ENCODE peak calls at places on chromosomes 13 and 19, in four cellular contexts. D is right lobe of liver, Y is small intestine, L is IMR-90. R is an unnamed sample. For H3K4me1, the result is how much of the 10 kb centered on the place peaks cover.

GRCh38 chr13:84896128-84896527 is 903.1 kb downstream of the SLITRK6 start:
- DNase-seq in D (no peak), Y (peak), L (peak), R (peak)

GRCh38 chr13:98370806-98371553 is 193.9 kb upstream of the RNF113B start:
- DNase-seq in D (no peak), Y (no peak), L (peak), R (no peak)

GRCh38 chr13:33644607-33645543 is 173.1 kb upstream of the RFC3 start:
- DNase-seq in D (no peak), Y (no peak), L (peak), R (no peak)

GRCh38 chr19:1360818-1361461 is 22.8 kb upstream of the NDUFS7 start:
- DNase-seq in D (no peak), Y (no peak), L (peak), R (no peak)

GRCh38 chr19:47430041-47430802 is 10.9 kb upstream of the MEIS3 start:
- DNase-seq in D (no peak), Y (peak), L (peak), R (no peak)

GRCh38 chr13:110361365-110361911 is 54.4 kb downstream of the COL4A2 start:
- DNase-seq in D (no peak), Y (no peak), L (peak), R (no peak)

GRCh38 chr19:13557756-13558398 is 51.6 kb upstream of the CACNA1A start:
- DNase-seq in D (no peak), Y (peak), L (no peak), R (no peak)

GRCh38 chr19:13339869-13340268 is 166.4 kb downstream of the CACNA1A start:
- DNase-seq in D (no peak), Y (no peak), L (no peak), R (peak)

GRCh38 chr13:32587014-32587773 is 942 bp downstream of the PDS5B start:
- DNase-seq in D (peak), Y (peak), L (peak), R (peak)

GRCh38 chr19:33396701-33397535 is 23.4 kb downstream of the CEBPG start:
- DNase-seq in D (peak), Y (no peak), L (no peak), R (no peak)

GRCh38 chr19:11233073-11233472 is 6.3 kb upstream of the ANGPTL8 start:
- DNase-seq in D (no peak), Y (no peak), L (no peak), R (no peak)

GRCh38 chr13:110714798-110715394 is 1.4 kb downstream of the ING1 start:
- DNase-seq in D (peak), Y (no peak), L (peak), R (no peak)

GRCh38 chr19:12840091-12841079 is 2.1 kb downstream of the MAST1 start:
- DNase-seq in D (no peak), Y (peak), L (peak), R (peak)

DNA sequence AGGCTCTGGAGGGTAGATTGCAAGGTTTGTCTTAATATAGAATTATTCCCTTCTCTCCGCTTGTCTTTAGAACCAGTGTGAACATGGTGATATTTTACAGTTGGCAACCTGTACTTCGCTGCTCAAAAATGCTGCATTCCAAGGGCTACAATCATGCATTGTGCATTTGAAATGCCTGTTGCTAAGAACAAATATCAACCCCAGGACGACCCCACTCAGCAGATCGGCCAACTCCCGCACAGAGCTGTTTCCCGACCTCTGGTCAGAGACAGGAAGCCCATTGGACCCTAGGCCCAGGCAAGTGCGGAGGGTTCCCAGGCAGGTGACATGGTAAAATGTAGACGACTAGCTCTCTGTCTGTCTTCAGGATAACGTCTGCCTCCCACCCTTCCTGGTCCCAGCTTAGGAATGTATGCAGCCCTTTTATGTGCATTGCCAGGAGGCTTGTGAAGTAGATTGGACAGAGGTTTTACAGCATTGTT is 263.5 kb downstream of the FOXO1 start:
- DNase-seq in D (no peak), Y (peak), L (peak), R (peak)
- H3K4me1 ChIP-seq in D (under half), Y (under half), L (under half), R (half or more)

GRCh38 chr19:29880498-29881081 is 61.4 kb upstream of the URI1 start:
- DNase-seq in D (no peak), Y (no peak), L (no peak), R (no peak)

GRCh38 chr19:29882719-29883105 is 59.3 kb upstream of the URI1 start:
- DNase-seq in D (no peak), Y (no peak), L (no peak), R (no peak)

GRCh38 chr19:29879655-29879974 is 62.4 kb upstream of the URI1 start:
- DNase-seq in D (no peak), Y (no peak), L (no peak), R (no peak)

GRCh38 chr19:29878973-29879654 is 62.9 kb upstream of the URI1 start:
- DNase-seq in D (no peak), Y (no peak), L (peak), R (peak)

GRCh38 chr19:29881386-29881785 is 60.7 kb upstream of the URI1 start:
- DNase-seq in D (no peak), Y (no peak), L (peak), R (no peak)
- H3K4me1 ChIP-seq in D (under half), Y (under half), L (under half), R (under half)

DNA sequence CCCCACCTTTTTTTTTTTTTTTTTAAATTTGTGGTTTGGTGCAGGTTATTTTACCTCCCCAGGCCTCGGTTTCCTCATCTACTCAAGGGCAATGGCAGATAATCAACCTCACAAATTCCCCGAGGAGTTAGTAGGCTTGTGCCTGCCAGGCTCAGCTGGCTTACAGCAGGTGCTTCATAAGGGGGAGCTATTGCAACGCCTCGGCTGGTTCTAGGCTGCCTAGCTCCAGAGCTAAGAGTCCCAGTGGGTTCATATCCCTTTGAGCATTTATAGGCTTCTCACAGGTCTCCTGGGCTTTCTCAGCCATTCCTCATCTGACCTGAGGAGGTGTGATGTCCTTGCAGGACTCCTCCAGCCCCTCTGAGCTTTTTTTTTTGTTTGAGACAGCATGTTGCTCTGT is 10.6 kb downstream of the BCKDHA start:
- DNase-seq in D (no peak), Y (peak), L (no peak), R (no peak)
- H3K4me1 ChIP-seq in D (under half), Y (under half), L (under half), R (under half)

GRCh38 chr13:51818276-51818675 is 14.3 kb upstream of the DHRS12 start:
- DNase-seq in D (no peak), Y (no peak), L (no peak), R (no peak)

GRCh38 chr13:51816604-51817254 is 12.8 kb upstream of the DHRS12 start:
- DNase-seq in D (no peak), Y (no peak), L (no peak), R (no peak)

GRCh38 chr13:51819544-51819943 is 15.6 kb upstream of the DHRS12 start:
- DNase-seq in D (no peak), Y (no peak), L (no peak), R (no peak)

GRCh38 chr13:51818771-51819511 is 15.0 kb upstream of the DHRS12 start:
- DNase-seq in D (no peak), Y (no peak), L (peak), R (no peak)

GRCh38 chr13:51817717-51818116 is 13.8 kb upstream of the DHRS12 start:
- DNase-seq in D (no peak), Y (no peak), L (no peak), R (no peak)
- H3K4me1 ChIP-seq in D (under half), Y (under half), L (under half), R (under half)

GRCh38 chr13:30306762-30307193 is 573 bp downstream of the KATNAL1 start:
- DNase-seq in D (peak), Y (peak), L (peak), R (peak)

GRCh38 chr13:30299746-30300145 is 7.6 kb downstream of the KATNAL1 start:
- DNase-seq in D (no peak), Y (no peak), L (peak), R (no peak)

GRCh38 chr13:30303269-30303668 is 4.1 kb downstream of the KATNAL1 start:
- DNase-seq in D (no peak), Y (no peak), L (no peak), R (no peak)

GRCh38 chr13:30305456-30305855 is 1.9 kb downstream of the KATNAL1 start:
- DNase-seq in D (no peak), Y (no peak), L (no peak), R (no peak)

GRCh38 chr13:30301827-30302226 is 5.5 kb downstream of the KATNAL1 start:
- DNase-seq in D (no peak), Y (no peak), L (no peak), R (no peak)
- H3K4me1 ChIP-seq in D (under half), Y (under half), L (under half), R (under half)

DNA sequence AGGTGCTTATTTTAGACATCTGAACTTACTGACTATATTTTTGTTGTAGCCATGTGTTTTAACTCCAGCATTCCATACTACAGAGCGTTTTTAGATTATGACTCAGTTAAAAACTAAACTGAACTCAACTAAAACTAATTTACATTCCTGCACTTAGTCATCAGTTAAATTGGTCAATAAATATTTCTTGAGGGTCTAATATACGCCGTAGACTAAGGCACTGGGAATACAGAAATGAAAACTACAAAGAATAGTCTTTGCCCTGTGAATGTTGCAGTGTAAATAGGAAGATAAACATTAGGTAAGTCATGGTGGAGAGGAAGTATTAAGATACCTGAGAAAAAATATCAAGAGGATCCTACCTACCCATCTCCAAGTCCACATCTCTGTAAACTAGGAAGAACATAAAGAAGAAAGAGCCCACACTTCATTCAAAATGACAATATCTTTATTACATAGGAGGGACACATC is 52.7 kb downstream of the MBNL2 start:
- DNase-seq in D (no peak), Y (peak), L (peak), R (no peak)
- H3K4me1 ChIP-seq in D (under half), Y (under half), L (under half), R (half or more)

GRCh38 chr19:18657590-18658365 is 20.9 kb downstream of the KLHL26 start:
- DNase-seq in D (no peak), Y (no peak), L (peak), R (peak)
- H3K4me1 ChIP-seq in D (under half), Y (under half), L (under half), R (under half)

GRCh38 chr19:48636859-48637448 is at the start of gene DBP:
- DNase-seq in D (peak), Y (peak), L (no peak), R (peak)
- H3K4me1 ChIP-seq in D (under half), Y (under half), L (under half), R (under half)